ENCODE peak calls at places on chromosomes 2 and 18, in nine cellular contexts. M, J, U, K, N, B, A, Y and E are unnamed samples.

GRCh38 chr2:50344509-50345106 is 687.3 kb downstream of the NRXN1 start:
- DNase-seq in M (no peak), J (no peak), U (no peak), K (no peak), N (no peak), B (no peak), A (no peak), Y (no peak), E (no peak)

GRCh38 chr2:12412898-12413305 is 303.8 kb upstream of the TRIB2 start:
- DNase-seq in M (no peak), J (no peak), U (peak; percentile 42), K (no peak), N (peak; percentile 72), B (peak; percentile 40), A (no peak), Y (peak; percentile 50), E (no peak)

GRCh38 chr2:15969214-15969613 is 28.9 kb downstream of the MYCN start:
- DNase-seq in M (no peak), J (no peak), U (no peak), K (no peak), N (no peak), B (no peak), A (no peak), Y (no peak), E (no peak)

GRCh38 chr2:84815146-84815545 is 65.7 kb downstream of the TRABD2A start:
- DNase-seq in M (no peak), J (no peak), U (peak; percentile 32), K (no peak), N (peak; percentile 16), B (no peak), A (no peak), Y (no peak), E (peak; percentile 67)

GRCh38 chr2:46309052-46309953 is 12.1 kb downstream of the EPAS1 start:
- DNase-seq in M (no peak), J (no peak), U (peak; percentile 59), K (peak; percentile 62), N (peak; percentile 47), B (peak; percentile 69), A (no peak), Y (peak; percentile 87), E (peak; percentile 81)

GRCh38 chr2:70962211-70962884 is 16.1 kb upstream of the ANKRD53 start:
- DNase-seq in M (no peak), J (no peak), U (no peak), K (no peak), N (no peak), B (no peak), A (no peak), Y (no peak), E (no peak)

GRCh38 chr2:86393521-86394490 is 47.4 kb upstream of the KDM3A start:
- DNase-seq in M (no peak), J (peak; percentile 57), U (peak; percentile 53), K (no peak), N (peak; percentile 36), B (peak; percentile 39), A (no peak), Y (no peak), E (peak; percentile 19)

GRCh38 chr2:26633993-26634392 is 7.2 kb downstream of the CIB4 start:
- DNase-seq in M (no peak), J (no peak), U (no peak), K (no peak), N (no peak), B (no peak), A (no peak), Y (no peak), E (no peak)

GRCh38 chr2:151991010-151991409 is 107.8 kb downstream of the CACNB4 start:
- DNase-seq in M (no peak), J (no peak), U (no peak), K (no peak), N (no peak), B (no peak), A (no peak), Y (no peak), E (no peak)

GRCh38 chr2:235551965-235552364 is 58.1 kb downstream of the AGAP1 start:
- DNase-seq in M (peak; percentile 73), J (no peak), U (peak; percentile 37), K (peak; percentile 17), N (peak; percentile 64), B (peak; percentile 56), A (peak; percentile 70), Y (peak; percentile 56), E (peak; percentile 50)

GRCh38 chr2:113376935-113377445 is 60.5 kb upstream of the ZNG1B start:
- DNase-seq in M (no peak), J (no peak), U (no peak), K (no peak), N (no peak), B (no peak), A (no peak), Y (no peak), E (no peak)

GRCh38 chr18:50805732-50806131 is 14.1 kb downstream of the MRO start:
- DNase-seq in M (no peak), J (no peak), U (no peak), K (no peak), N (peak; percentile 16), B (peak; percentile 31), A (no peak), Y (no peak), E (peak; percentile 63)

GRCh38 chr2:58633576-58634365 is 392.6 kb upstream of the FANCL start:
- DNase-seq in M (no peak), J (no peak), U (peak; percentile 4), K (no peak), N (peak; percentile 88), B (peak; percentile 69), A (peak; percentile 12), Y (peak; percentile 66), E (peak; percentile 44)

GRCh38 chr18:35005963-35006577 is 35.1 kb upstream of the MAPRE2 start:
- DNase-seq in M (no peak), J (no peak), U (peak; percentile 86), K (no peak), N (peak; percentile 88), B (peak; percentile 87), A (peak; percentile 42), Y (peak; percentile 74), E (peak; percentile 76)

GRCh38 chr2:232949016-232949415 is 64.0 kb downstream of the NGEF start:
- DNase-seq in M (no peak), J (no peak), U (no peak), K (no peak), N (no peak), B (no peak), A (no peak), Y (no peak), E (no peak)

GRCh38 chr2:9261231-9261883 is 54.7 kb downstream of the ASAP2 start:
- DNase-seq in M (no peak), J (no peak), U (peak; percentile 95), K (no peak), N (peak; percentile 58), B (peak; percentile 69), A (no peak), Y (peak; percentile 93), E (peak; percentile 84)

GRCh38 chr2:64987001-64987962 is 1.9 kb upstream of the SLC1A4 start:
- DNase-seq in M (no peak), J (no peak), U (peak; percentile 45), K (no peak), N (peak; percentile 50), B (peak; percentile 32), A (no peak), Y (peak; percentile 20), E (no peak)

GRCh38 chr2:101823347-101823791 is 125.9 kb downstream of the MAP4K4 start:
- DNase-seq in M (no peak), J (peak; percentile 42), U (peak; percentile 72), K (no peak), N (peak; percentile 95), B (peak; percentile 83), A (no peak), Y (peak; percentile 76), E (peak; percentile 80)

GRCh38 chr2:53572696-53573095 is 194.9 kb upstream of the CHAC2 start:
- DNase-seq in M (no peak), J (no peak), U (no peak), K (no peak), N (no peak), B (no peak), A (no peak), Y (no peak), E (no peak)

GRCh38 chr2:29014811-29015414 is 33.8 kb downstream of the TOGARAM2 start:
- DNase-seq in M (no peak), J (peak; percentile 88), U (peak; percentile 12), K (no peak), N (peak; percentile 89), B (peak; percentile 78), A (no peak), Y (no peak), E (peak; percentile 46)
- H3K4me3 ChIP-seq in M (no peak overlapping the region), J (peak overlapping the region; percentile 57), U (no peak overlapping the region), K (no peak overlapping the region), N (no peak overlapping the region), B (no peak overlapping the region), A (no peak overlapping the region), Y (no peak overlapping the region), E (no peak overlapping the region)

DNA sequence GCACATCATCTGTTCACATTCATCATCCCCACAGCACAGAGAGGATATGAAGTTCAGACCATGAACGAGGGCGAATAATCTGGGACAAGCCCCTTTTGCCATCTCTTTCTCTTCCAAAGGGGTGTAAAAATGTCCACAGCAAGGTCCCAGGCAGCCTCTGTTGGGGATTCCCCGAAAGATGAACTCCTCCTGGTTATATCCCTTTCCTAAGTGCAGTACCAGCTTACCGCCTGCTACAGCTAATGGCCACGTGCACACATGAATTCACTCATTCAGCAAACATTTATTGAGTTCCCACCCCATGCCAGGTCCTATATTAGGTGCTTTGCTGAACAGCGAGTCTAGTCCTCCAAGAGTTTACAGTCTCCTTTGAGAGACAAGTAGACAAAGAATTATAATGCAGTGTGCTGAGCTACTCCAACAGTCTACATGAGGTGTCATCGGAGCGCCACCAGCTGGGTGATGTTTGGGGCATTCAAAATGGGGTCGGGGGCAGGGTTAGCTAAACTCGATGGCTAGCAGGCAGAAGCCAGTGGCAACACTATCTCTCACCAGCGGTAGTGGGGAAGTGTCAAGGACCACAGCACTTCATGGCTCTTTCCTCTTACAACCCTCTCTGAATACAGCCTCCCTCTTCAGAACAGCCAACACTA is 228.9 kb downstream of the TMEM163 start:
- DNase-seq in M (no peak), J (no peak), U (no peak), K (no peak), N (no peak), B (no peak), A (no peak), Y (no peak), E (no peak)
- TF ChIP-seq CTCF in M (no peak), J (no peak), U (no peak), K (no peak), N (no peak), B (no peak), A (no peak), Y (no peak), E (no peak)

GRCh38 chr2:74374509-74375205 is 5.5 kb downstream of the DCTN1 start:
- DNase-seq in M (no peak), J (peak; percentile 50), U (peak; percentile 78), K (no peak), N (peak; percentile 73), B (peak; percentile 84), A (no peak), Y (peak; percentile 76), E (peak; percentile 81)
- H3K4me3 ChIP-seq in M (no peak overlapping the region), J (no peak overlapping the region), U (peak overlapping the region; percentile 64), K (no peak overlapping the region), N (peak overlapping the region; percentile 39), B (peak overlapping the region; percentile 3), A (no peak overlapping the region), Y (peak overlapping the region; percentile 46), E (peak overlapping the region; percentile 29)

DNA sequence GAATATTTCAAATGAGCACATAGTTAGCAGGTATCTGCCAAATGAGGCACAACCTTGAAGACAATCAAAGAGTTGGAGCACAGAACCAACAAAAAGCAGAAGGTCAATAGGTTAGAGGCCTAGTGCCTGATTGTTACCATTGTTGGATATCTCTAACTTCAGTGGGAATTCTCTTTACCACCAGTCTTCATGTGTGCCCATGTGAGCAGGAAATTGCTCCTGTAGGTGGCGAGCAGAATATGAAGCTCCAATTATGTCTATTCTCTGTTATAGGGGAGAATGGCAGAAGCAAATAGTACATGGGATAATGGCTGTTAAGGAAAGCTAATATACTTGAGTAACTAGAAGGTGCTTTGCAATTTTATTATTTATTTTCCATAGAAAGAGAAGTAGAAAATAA is 14.9 kb upstream of the ZNF385B start:
- DNase-seq in M (no peak), J (no peak), U (no peak), K (no peak), N (peak; percentile 10), B (no peak), A (no peak), Y (no peak), E (no peak)
- TF ChIP-seq CTCF in M (no peak), J (no peak), U (no peak), K (no peak), N (peak; percentile 34), B (no peak), A (no peak), Y (peak; percentile 10), E (peak; percentile 9)